ENCODE peak calls at places on chromosomes 11 and 22, in four cellular contexts. Y, W, S and N are unnamed samples.

GRCh38 chr22:24845036-24845918 is 39.3 kb downstream of the SGSM1 start:
- DNase-seq in W (no peak), S (no peak), Y (no peak), N (no peak)

GRCh38 chr22:36442506-36443197 is 38.8 kb downstream of the TXN2 start:
- DNase-seq in S (peak; percentile 35), Y (no peak), W (no peak), N (no peak)

GRCh38 chr11:112195906-112196305 is 20.6 kb downstream of the BCO2 start:
- DNase-seq in Y (peak; percentile 61), S (no peak), W (no peak), N (no peak)

GRCh38 chr11:64537876-64538275 is 53.1 kb upstream of the SLC22A12 start:
- DNase-seq in S (no peak), Y (no peak), W (no peak), N (no peak)

GRCh38 chr22:47591709-47592108 is 829.3 kb downstream of the TBC1D22A start:
- DNase-seq in S (no peak), W (no peak), Y (no peak), N (no peak)

GRCh38 chr11:121376135-121376534 is 76.0 kb upstream of the SORL1 start:
- DNase-seq in S (no peak), Y (no peak), W (no peak), N (no peak)

GRCh38 chr11:66639066-66639813 is 737 bp downstream of the RBM4 start:
- DNase-seq in W (peak; percentile 44), Y (no peak), S (no peak), N (no peak)

GRCh38 chr11:73189315-73189714 is 28.8 kb upstream of the P2RY2 start:
- DNase-seq in Y (no peak), W (no peak), S (peak; percentile 69), N (no peak)

GRCh38 chr11:15947681-15948648 is 408.4 kb downstream of the SOX6 start:
- DNase-seq in S (no peak), W (no peak), Y (no peak), N (no peak)

GRCh38 chr11:3947084-3947483 is 91.6 kb downstream of the STIM1 start:
- DNase-seq in S (no peak), Y (no peak), W (no peak), N (no peak)

GRCh38 chr22:39317756-39318506 is 1.5 kb downstream of the RPL3 start:
- DNase-seq in Y (no peak), W (no peak), S (peak; percentile 30), N (no peak)

GRCh38 chr22:25332386-25332785 is 112.9 kb downstream of the CRYBB2 start:
- DNase-seq in S (no peak), W (no peak), Y (no peak), N (no peak)

GRCh38 chr11:16827139-16827538 is 88.7 kb downstream of the C11orf58 start:
- DNase-seq in W (no peak), Y (no peak), S (no peak), N (no peak)

GRCh38 chr11:9901931-9902330 is 238.1 kb downstream of the SWAP70 start:
- DNase-seq in S (no peak), W (no peak), Y (no peak), N (no peak)

GRCh38 chr11:8004008-8004407 is 16.9 kb downstream of the EIF3F start:
- DNase-seq in S (no peak), W (no peak), Y (no peak), N (no peak)

GRCh38 chr11:72758304-72758689 is 6.1 kb upstream of the ARAP1 start:
- DNase-seq in Y (no peak), W (no peak), S (no peak), N (peak; percentile 48)

GRCh38 chr11:69744435-69744834 is 30.7 kb downstream of the FGF4 start:
- DNase-seq in Y (peak; percentile 75), S (no peak), W (no peak), N (peak; percentile 70)

GRCh38 chr11:61151545-61152252 is 9.5 kb downstream of the VPS37C start:
- DNase-seq in W (no peak), S (no peak), Y (no peak), N (no peak)

GRCh38 chr11:33773399-33774355 is 643 bp downstream of the FBXO3 start:
- DNase-seq in S (no peak), W (peak; percentile 43), Y (no peak), N (no peak)

GRCh38 chr11:28727254-28727653 is 619.1 kb downstream of the METTL15 start:
- DNase-seq in Y (no peak), W (no peak), S (no peak), N (no peak)

GRCh38 chr11:112103446-112103845 is 16.8 kb downstream of the SDHD start:
- DNase-seq in W (no peak), Y (no peak), S (no peak), N (no peak)

GRCh38 chr11:17890333-17890732 is 122.5 kb downstream of the SERGEF start:
- DNase-seq in Y (no peak), W (no peak), S (no peak), N (no peak)

GRCh38 chr11:63872833-63873201 is 33.9 kb downstream of the MARK2 start:
- DNase-seq in Y (no peak), S (no peak), W (no peak), N (no peak)

GRCh38 chr11:72238040-72238450 is 5.9 kb downstream of the PHOX2A start:
- DNase-seq in Y (no peak), W (peak; percentile 7), S (peak; percentile 79), N (peak; percentile 32)

GRCh38 chr11:2700415-2701211 is 819 bp upstream of the KCNQ1OT1 start:
- DNase-seq in Y (peak; percentile 23), S (peak; percentile 92), W (no peak), N (no peak)